ENCODE peak calls at places on chromosomes 1 and 21, in seven cellular contexts. Z is GM23338, T is AG09309, O is tibial artery, Q is body of pancreas, A is colonic mucosa, S is foreskin fibroblast. Y is an unnamed sample.

GRCh38 chr1:97849350-97850339 is 71.2 kb downstream of the DPYD start:
- DNase-seq in Z (no peak), T (peak; percentile 64), O (no peak), Q (no peak), A (no peak), S (peak; percentile 86), Y (no peak)

GRCh38 chr1:32867671-32868070 is 3.0 kb downstream of the FNDC5 start:
- DNase-seq in Z (no peak), T (no peak), O (no peak), Q (no peak), A (no peak), S (no peak), Y (no peak)

GRCh38 chr1:59096501-59096900 is 200.4 kb upstream of the FGGY start:
- DNase-seq in Z (no peak), T (no peak), O (no peak), Q (no peak), A (no peak), S (no peak), Y (no peak)

GRCh38 chr21:32580949-32581348 is 4.4 kb downstream of the TCP10L start:
- DNase-seq in Z (no peak), T (no peak), O (no peak), Q (no peak), A (no peak), S (no peak), Y (peak; percentile 42)

GRCh38 chr1:23555225-23555801 is 4.0 kb downstream of the ID3 start:
- DNase-seq in Z (peak; percentile 64), T (no peak), O (peak; percentile 87), Q (peak; percentile 39), A (peak; percentile 41), S (peak; percentile 44), Y (no peak)

GRCh38 chr1:43288058-43288784 is 2.8 kb upstream of the C1orf210 start:
- DNase-seq in Z (no peak), T (no peak), O (no peak), Q (no peak), A (no peak), S (no peak), Y (no peak)

GRCh38 chr21:45162809-45163208 is 88.4 kb downstream of the ADARB1 start:
- DNase-seq in Z (no peak), T (no peak), O (no peak), Q (no peak), A (no peak), S (no peak), Y (peak; percentile 56)

GRCh38 chr21:43605320-43606244 is 53.7 kb downstream of the HSF2BP start:
- DNase-seq in Z (no peak), T (no peak), O (no peak), Q (no peak), A (no peak), S (no peak), Y (no peak)

GRCh38 chr1:45488978-45489377 is 2.0 kb downstream of the TESK2 start:
- DNase-seq in Z (peak; percentile 17), T (no peak), O (no peak), Q (no peak), A (no peak), S (no peak), Y (no peak)

GRCh38 chr1:216705686-216706085 is 17.5 kb downstream of the ESRRG start:
- DNase-seq in Z (no peak), T (no peak), O (no peak), Q (peak; percentile 22), A (no peak), S (no peak), Y (no peak)

GRCh38 chr1:230186003-230186863 is 119.2 kb downstream of the GALNT2 start:
- DNase-seq in Z (peak; percentile 75), T (no peak), O (no peak), Q (peak; percentile 86), A (peak; percentile 86), S (peak; percentile 92), Y (no peak)

GRCh38 chr1:164188507-164188906 is 370.5 kb upstream of the PBX1 start:
- DNase-seq in Z (peak; percentile 2), T (no peak), O (no peak), Q (peak; percentile 66), A (no peak), S (no peak), Y (no peak)

GRCh38 chr1:193774536-193775323 is 588.3 kb upstream of the B3GALT2 start:
- DNase-seq in Z (no peak), T (no peak), O (no peak), Q (no peak), A (no peak), S (no peak), Y (no peak)

GRCh38 chr1:1461721-1462317 is 9.7 kb upstream of the ATAD3B start:
- DNase-seq in Z (no peak), T (no peak), O (no peak), Q (no peak), A (no peak), S (no peak), Y (no peak)

GRCh38 chr1:245345191-245345884 is 190.6 kb downstream of the KIF26B start:
- DNase-seq in Z (peak; percentile 80), T (no peak), O (peak; percentile 39), Q (no peak), A (no peak), S (no peak), Y (no peak)
- TF ChIP-seq CTCF in Z (peak; percentile 41), T (no peak), O (no peak), Q (no peak), A (no peak), S (no peak), Y (no peak)

GRCh38 chr1:214808845-214809460 is 206.0 kb downstream of the CENPF start:
- DNase-seq in Z (peak; percentile 64), T (no peak), O (no peak), Q (no peak), A (no peak), S (peak; percentile 76), Y (no peak)
- TF ChIP-seq CTCF in Z (peak; percentile 73), T (peak; percentile 53), O (no peak), Q (no peak), A (no peak), S (peak; percentile 47), Y (peak; percentile 35)

GRCh38 chr1:91884459-91885290 is 1.3 kb downstream of the TGFBR3 start:
- DNase-seq in Z (peak; percentile 56), T (no peak), O (no peak), Q (peak; percentile 38), A (peak; percentile 33), S (peak; percentile 59), Y (no peak)

GRCh38 chr1:91889717-91890459 is 3.9 kb upstream of the TGFBR3 start:
- DNase-seq in Z (no peak), T (no peak), O (no peak), Q (no peak), A (no peak), S (peak; percentile 75), Y (no peak)

GRCh38 chr1:91885331-91885715 is 628 bp downstream of the TGFBR3 start:
- DNase-seq in Z (peak; percentile 11), T (no peak), O (peak; percentile 71), Q (peak; percentile 30), A (peak; percentile 37), S (peak; percentile 62), Y (peak; percentile 72)

GRCh38 chr1:91883470-91883869 is 2.5 kb downstream of the TGFBR3 start:
- DNase-seq in Z (no peak), T (no peak), O (no peak), Q (no peak), A (no peak), S (peak; percentile 75), Y (no peak)

DNA sequence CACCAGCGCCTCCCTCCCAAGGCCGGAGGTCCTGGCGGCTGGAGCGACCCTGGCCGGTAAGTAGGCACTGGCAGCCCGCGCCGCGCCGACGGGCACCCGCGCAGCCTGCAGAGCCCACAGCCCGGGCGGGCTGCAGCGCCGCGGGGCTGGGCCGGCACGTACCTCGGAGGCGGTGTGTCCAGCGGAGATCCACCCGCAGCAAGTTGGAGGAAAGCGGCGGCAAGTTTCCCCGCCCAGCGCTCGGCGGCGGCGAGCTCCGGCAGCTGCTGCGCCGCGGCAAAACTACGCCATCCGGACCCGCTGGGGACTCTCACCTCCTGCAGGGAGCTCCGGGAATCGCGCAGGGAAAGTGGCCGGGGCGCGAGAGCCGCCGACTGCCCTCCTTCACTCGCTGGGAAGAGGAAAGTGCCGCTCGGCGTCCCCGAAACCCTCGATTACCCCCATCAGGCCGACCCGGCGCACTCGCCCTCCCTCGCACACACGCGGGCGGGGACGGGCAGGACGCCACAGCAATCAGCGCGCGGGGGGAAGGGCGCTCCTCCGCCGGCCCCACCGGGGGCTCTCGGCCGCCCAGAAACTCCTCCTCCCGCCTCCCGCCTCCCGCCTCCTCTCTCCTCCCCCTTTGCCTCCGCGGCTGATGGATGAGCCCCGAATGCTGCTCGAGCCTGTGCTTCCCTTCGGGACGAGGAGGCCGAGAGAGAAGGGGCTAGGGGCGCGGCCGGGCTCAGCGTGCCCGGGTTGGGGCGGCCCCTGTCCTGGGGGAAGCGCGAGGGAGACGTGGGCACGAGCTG is at the start of gene TGFBR3:
- DNase-seq in Z (peak; percentile 82), T (peak; percentile 73), O (peak; percentile 96), Q (peak; percentile 91), A (peak; percentile 88), S (peak; percentile 99), Y (peak; percentile 93)
- TF ChIP-seq CTCF in Z (no peak), T (peak; percentile 59), O (peak; percentile 51), Q (peak; percentile 73), A (peak; percentile 31), S (peak; percentile 58), Y (peak; percentile 65)

GRCh38 chr1:114780344-114781226 is at the start of gene SIKE1:
- DNase-seq in Z (peak; percentile 99), T (peak; percentile 73), O (peak; percentile 93), Q (peak; percentile 96), A (peak; percentile 97), S (peak; percentile 96), Y (peak; percentile 91)
- TF ChIP-seq CTCF in Z (no peak), T (no peak), O (peak; percentile 8), Q (no peak), A (no peak), S (no peak), Y (peak; percentile 27)

GRCh38 chr21:17726047-17726446 is 93.1 kb downstream of the C21orf91 start:
- DNase-seq in Z (peak; percentile 43), T (no peak), O (no peak), Q (no peak), A (no peak), S (no peak), Y (no peak)
- TF ChIP-seq CTCF in Z (peak; percentile 39), T (peak; percentile 4), O (no peak), Q (no peak), A (no peak), S (peak; percentile 18), Y (no peak)

GRCh38 chr1:40650075-40650474 is 15.4 kb downstream of the RIMS3 start:
- DNase-seq in Z (peak; percentile 79), T (no peak), O (no peak), Q (no peak), A (no peak), S (no peak), Y (no peak)
- TF ChIP-seq CTCF in Z (peak; percentile 69), T (peak; percentile 34), O (peak; percentile 7), Q (no peak), A (no peak), S (peak; percentile 19), Y (peak; percentile 63)

GRCh38 chr1:192732787-192733186 is 76.1 kb upstream of the RGS2 start:
- DNase-seq in Z (peak; percentile 55), T (no peak), O (no peak), Q (no peak), A (no peak), S (no peak), Y (no peak)
- TF ChIP-seq CTCF in Z (peak; percentile 54), T (no peak), O (no peak), Q (no peak), A (no peak), S (no peak), Y (peak; percentile 53)

GRCh38 chr1:3069491-3070303 is 694 bp downstream of the PRDM16 start:
- DNase-seq in Z (peak; percentile 68), T (peak; percentile 14), O (peak; percentile 84), Q (peak; percentile 74), A (peak; percentile 36), S (peak; percentile 66), Y (no peak)
- TF ChIP-seq CTCF in Z (no peak), T (peak; percentile 44), O (peak; percentile 27), Q (peak; percentile 41), A (no peak), S (no peak), Y (peak; percentile 67)

Y was measured in type B pancreatic cell.